ENCODE peak calls at places on chromosome 22, in four cellular contexts. S is HEK293T, Q is HepG2, C is K562. F is an unnamed sample.

GRCh38 chr22:50072167-50072555 is 13.1 kb downstream of the MLC1 start:
- DNase-seq in S (no peak), Q (no peak), C (no peak), F (no peak)

GRCh38 chr22:29330753-29331152 is 15.3 kb upstream of the RASL10A start:
- DNase-seq in S (no peak), Q (no peak), C (no peak), F (no peak)

GRCh38 chr22:40757071-40757470 is 62.1 kb downstream of the SLC25A17 start:
- DNase-seq in S (no peak), Q (no peak), C (no peak), F (no peak)

GRCh38 chr22:38802671-38803121 is 8.8 kb upstream of the DNAL4 start:
- DNase-seq in S (no peak), Q (peak), C (no peak), F (no peak)

GRCh38 chr22:32745251-32745995 is 56.1 kb upstream of the TIMP3 start:
- DNase-seq in S (no peak), Q (no peak), C (no peak), F (peak)

GRCh38 chr22:43152355-43153071 is 1.2 kb downstream of the TSPO start:
- DNase-seq in S (no peak), Q (no peak), C (no peak), F (no peak)

GRCh38 chr22:39994566-39995345 is at the start of gene FAM83F:
- DNase-seq in S (no peak), Q (no peak), C (peak), F (peak)

GRCh38 chr22:42820075-42820763 is 36.9 kb downstream of the ARFGAP3 start:
- DNase-seq in S (peak), Q (no peak), C (peak), F (no peak)

GRCh38 chr22:48152154-48152775 is 1389.8 kb downstream of the TBC1D22A start:
- DNase-seq in S (no peak), Q (no peak), C (no peak), F (no peak)

GRCh38 chr22:49544286-49544685 is 283.4 kb downstream of the BRD1 start:
- DNase-seq in S (no peak), Q (no peak), C (no peak), F (no peak)

GRCh38 chr22:31275018-31275417 is 17.3 kb downstream of the PIK3IP1 start:
- DNase-seq in S (no peak), Q (no peak), C (no peak), F (no peak)

GRCh38 chr22:31107206-31108118 is at the start of gene SELENOM:
- DNase-seq in S (peak), Q (peak), C (peak), F (peak)

DNA sequence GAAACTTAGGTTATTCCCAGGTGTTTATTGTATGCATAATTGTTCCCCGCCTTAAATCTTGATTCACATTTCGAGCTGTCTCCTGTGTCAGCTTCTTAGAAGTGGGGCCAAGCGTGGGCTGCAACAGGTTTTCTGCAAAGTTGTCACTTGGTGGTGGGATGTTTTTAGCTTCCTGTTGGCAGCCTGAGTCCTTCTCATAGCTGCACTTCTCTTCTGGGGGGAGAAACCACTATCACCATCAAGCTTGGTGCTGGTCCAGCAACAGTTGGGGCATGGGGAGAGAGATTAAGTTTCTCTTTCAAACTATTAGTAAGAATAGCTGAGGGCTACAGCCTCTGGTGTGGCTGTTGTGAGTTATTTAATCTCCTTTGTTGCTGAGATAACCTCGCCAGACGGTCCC is 123.4 kb upstream of the CRYBB3 start:
- DNase-seq in S (no peak), Q (no peak), C (no peak), F (no peak)
- TF ChIP-seq ELF4 in S (no peak), Q (no peak), C (no peak), F (no peak)

DNA sequence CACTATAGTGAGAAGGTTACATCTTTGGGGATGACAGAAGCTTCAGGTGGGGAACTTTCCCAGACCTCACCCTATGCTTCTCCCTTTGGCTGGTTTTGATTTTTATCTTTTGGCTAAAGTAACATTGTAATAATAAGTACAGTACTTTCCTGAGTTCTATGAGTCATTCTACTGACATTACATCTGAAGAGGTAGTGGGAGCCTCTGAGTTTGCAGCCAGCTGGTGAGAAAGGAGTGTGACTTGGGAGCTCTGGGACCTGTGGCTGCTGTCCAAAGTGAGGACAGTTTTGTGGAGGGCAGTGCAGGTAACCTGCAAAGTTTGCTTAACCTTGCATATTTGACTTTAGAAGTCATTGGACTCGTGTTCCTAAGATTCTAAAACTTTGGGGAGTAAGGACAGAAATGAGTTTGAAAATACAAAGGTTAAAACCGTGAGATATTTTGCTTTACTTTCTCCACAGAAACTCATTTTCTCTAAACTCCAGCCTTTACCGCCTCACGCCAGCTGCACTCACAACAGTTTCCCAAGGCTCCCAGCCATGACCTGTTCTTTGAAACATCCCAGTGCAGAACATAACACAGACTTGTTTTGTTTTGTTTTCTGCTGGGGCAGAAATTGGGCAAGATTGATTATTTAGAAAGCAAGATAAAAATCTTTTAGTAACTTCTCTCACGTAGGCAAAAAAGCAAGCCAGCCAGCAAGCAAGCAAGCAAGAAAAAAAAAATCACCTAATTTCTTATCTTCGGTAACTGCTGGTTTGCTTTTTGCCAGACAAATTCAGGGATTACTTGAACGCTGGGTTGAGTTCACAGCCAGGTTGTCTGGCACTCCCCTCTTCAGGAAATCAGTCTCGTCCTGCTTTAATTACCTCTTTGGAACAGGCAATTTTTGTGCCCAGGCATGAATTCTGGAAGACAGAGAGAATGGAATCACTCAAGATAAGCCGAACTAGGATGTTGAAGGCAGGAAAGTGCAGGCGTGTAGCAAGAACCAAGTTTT is 478.3 kb upstream of the ISX start:
- DNase-seq in S (no peak), Q (no peak), C (no peak), F (no peak)
- TF ChIP-seq ELF4 in S (no peak), Q (no peak), C (no peak), F (no peak)

DNA sequence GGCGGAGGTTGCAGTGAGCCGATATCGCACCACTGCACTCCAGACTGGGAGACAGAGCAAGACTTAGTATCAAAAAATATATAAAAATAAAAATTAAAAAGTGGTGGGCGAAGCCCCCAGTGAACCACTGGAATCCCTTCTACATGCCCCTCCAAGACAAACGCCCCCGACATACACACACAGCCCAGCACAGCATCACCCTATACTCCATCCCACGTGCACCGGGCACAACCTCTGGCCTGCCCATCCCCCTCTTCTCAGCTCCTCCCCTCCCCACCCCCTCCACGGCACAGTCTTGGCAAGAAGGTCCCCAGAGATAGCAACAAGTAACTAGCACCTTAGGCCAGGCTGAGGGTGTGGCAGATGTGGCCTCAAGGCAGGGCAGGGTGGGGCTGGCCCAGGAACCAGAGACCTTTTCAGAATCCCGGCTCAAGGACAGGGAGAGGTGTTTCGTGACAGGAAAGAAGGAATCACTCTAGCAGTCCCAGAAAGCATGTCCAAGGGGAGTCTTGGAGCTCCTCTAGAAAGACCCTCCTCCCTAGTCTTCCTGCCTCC is 54.2 kb downstream of the CYTH4 start:
- DNase-seq in S (no peak), Q (no peak), C (peak), F (no peak)
- TF ChIP-seq ELF4 in S (no peak), Q (no peak), C (no peak), F (no peak)

DNA sequence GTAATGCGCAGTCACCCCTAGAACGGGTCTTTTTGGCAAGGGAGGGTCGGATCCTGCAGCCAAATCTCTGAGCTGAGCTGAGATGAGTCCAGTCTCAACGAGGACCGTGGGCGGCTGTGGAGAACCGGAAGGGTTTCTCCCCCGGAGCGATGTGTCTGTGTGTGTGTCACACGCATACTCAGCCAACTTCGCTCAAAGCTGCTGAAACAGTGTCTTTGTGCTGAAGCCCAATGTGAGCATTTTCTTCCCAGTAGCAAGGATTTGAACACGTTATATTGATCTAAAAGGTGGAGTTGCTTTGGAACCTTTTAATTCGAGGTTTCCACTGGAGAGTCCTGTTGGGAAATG is 1.4 kb upstream of the CELSR1 start:
- DNase-seq in S (no peak), Q (no peak), C (no peak), F (no peak)
- TF ChIP-seq ELF4 in S (no peak), Q (no peak), C (no peak), F (no peak)

DNA sequence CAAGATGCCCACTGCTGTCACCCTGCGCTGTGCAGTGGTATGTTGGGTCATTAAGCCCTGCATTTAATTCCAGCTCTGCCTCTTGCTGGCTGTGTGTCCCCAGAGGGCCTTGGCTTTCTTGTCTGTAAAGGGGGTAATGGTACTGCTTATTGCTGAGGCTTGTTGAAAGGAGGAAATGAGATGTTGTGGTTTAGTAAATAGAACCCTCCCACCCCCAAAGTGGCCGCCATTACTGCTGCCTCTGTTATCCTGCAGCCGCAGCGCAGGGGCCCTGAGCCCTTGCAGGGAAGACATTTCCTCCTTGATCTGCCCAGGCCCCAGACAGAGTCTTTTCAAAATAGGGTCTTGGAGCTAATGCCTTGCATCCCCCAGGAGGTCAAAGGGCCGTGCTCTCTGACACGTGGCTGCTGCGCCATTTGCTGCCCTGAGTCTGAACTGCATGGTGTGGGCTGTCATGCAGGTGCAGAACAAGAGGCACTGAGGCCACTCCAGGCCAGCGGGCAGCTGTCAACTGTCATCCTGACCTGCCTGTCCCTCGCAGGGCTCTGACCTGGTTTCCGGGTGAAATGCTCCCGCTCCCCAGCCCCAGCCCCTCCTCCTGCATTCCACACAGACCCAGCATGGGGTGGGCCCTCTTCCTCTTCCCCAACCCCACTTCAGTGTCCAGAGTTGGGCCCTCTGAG is 18.7 kb downstream of the PVALB start:
- DNase-seq in S (no peak), Q (no peak), C (no peak), F (no peak)
- TF ChIP-seq ELF4 in S (no peak), Q (no peak), C (no peak), F (no peak)

GRCh38 chr22:23392420-23393121 is 187.5 kb downstream of the IGLL1 start:
- DNase-seq in S (no peak), Q (no peak), C (no peak), F (peak)
- TF ChIP-seq ELF4 in S (no peak), Q (no peak), C (no peak), F (no peak)